ENCODE peak calls at places on chromosomes 4 and X, in eight cellular contexts. One of them, this sample, is unnamed.

GRCh38 chr4:1326751-1327525 is 20.1 kb upstream of the UVSSA start:
- DNase-seq in lower lobe of right lung: no peak
- DNase-seq in T-helper 22 cell: no peak
- DNase-seq in effector memory CD8-positive, alpha-beta T cell: no peak
- DNase-seq in hepatocyte: no peak
- DNase-seq in naive thymus-derived CD8-positive, alpha-beta T cell: no peak
- DNase-seq in RCC 7860: no peak
- DNase-seq in stimulated activated CD4-positive, alpha-beta T cell treated with anti-CD3 and anti-CD28 coated beads, TNF-alpha, amount 100 ng/mL, for 4 hours: no peak
- DNase-seq in this sample: no peak

GRCh38 chr4:99652596-99653436 is 4.8 kb downstream of the C4orf54 start:
- DNase-seq in lower lobe of right lung: peak
- DNase-seq in RCC 7860: no peak
- DNase-seq in hepatocyte: no peak
- DNase-seq in effector memory CD8-positive, alpha-beta T cell: no peak
- DNase-seq in naive thymus-derived CD8-positive, alpha-beta T cell: no peak
- DNase-seq in T-helper 22 cell: no peak
- DNase-seq in stimulated activated CD4-positive, alpha-beta T cell treated with anti-CD3 and anti-CD28 coated beads, TNF-alpha, amount 100 ng/mL, for 4 hours: no peak
- DNase-seq in this sample: no peak

GRCh38 chr4:131499139-131499873 is 1649.8 kb upstream of the PCDH10 start:
- DNase-seq in T-helper 22 cell: no peak
- DNase-seq in naive thymus-derived CD8-positive, alpha-beta T cell: no peak
- DNase-seq in effector memory CD8-positive, alpha-beta T cell: no peak
- DNase-seq in stimulated activated CD4-positive, alpha-beta T cell treated with anti-CD3 and anti-CD28 coated beads, TNF-alpha, amount 100 ng/mL, for 4 hours: no peak
- DNase-seq in hepatocyte: peak
- DNase-seq in lower lobe of right lung: no peak
- DNase-seq in RCC 7860: peak
- DNase-seq in this sample: peak

GRCh38 chr4:79609853-79610252 is 201.8 kb upstream of the GK2 start:
- DNase-seq in T-helper 22 cell: no peak
- DNase-seq in lower lobe of right lung: no peak
- DNase-seq in hepatocyte: no peak
- DNase-seq in RCC 7860: no peak
- DNase-seq in effector memory CD8-positive, alpha-beta T cell: no peak
- DNase-seq in stimulated activated CD4-positive, alpha-beta T cell treated with anti-CD3 and anti-CD28 coated beads, TNF-alpha, amount 100 ng/mL, for 4 hours: no peak
- DNase-seq in naive thymus-derived CD8-positive, alpha-beta T cell: no peak
- DNase-seq in this sample: no peak

GRCh38 chr4:127249066-127249766 is 383.5 kb upstream of the INTU start:
- DNase-seq in hepatocyte: no peak
- DNase-seq in stimulated activated CD4-positive, alpha-beta T cell treated with anti-CD3 and anti-CD28 coated beads, TNF-alpha, amount 100 ng/mL, for 4 hours: no peak
- DNase-seq in naive thymus-derived CD8-positive, alpha-beta T cell: no peak
- DNase-seq in lower lobe of right lung: no peak
- DNase-seq in RCC 7860: no peak
- DNase-seq in effector memory CD8-positive, alpha-beta T cell: no peak
- DNase-seq in T-helper 22 cell: no peak
- DNase-seq in this sample: peak

GRCh38 chr4:112361181-112361791 is 64.1 kb downstream of the ALPK1 start:
- DNase-seq in lower lobe of right lung: no peak
- DNase-seq in stimulated activated CD4-positive, alpha-beta T cell treated with anti-CD3 and anti-CD28 coated beads, TNF-alpha, amount 100 ng/mL, for 4 hours: no peak
- DNase-seq in T-helper 22 cell: no peak
- DNase-seq in effector memory CD8-positive, alpha-beta T cell: no peak
- DNase-seq in hepatocyte: no peak
- DNase-seq in RCC 7860: peak
- DNase-seq in naive thymus-derived CD8-positive, alpha-beta T cell: no peak
- DNase-seq in this sample: peak

GRCh38 chrX:107272431-107272921 is 66.1 kb downstream of the DNAAF6 start:
- DNase-seq in stimulated activated CD4-positive, alpha-beta T cell treated with anti-CD3 and anti-CD28 coated beads, TNF-alpha, amount 100 ng/mL, for 4 hours: no peak
- DNase-seq in RCC 7860: no peak
- DNase-seq in hepatocyte: peak
- DNase-seq in naive thymus-derived CD8-positive, alpha-beta T cell: no peak
- DNase-seq in effector memory CD8-positive, alpha-beta T cell: no peak
- DNase-seq in T-helper 22 cell: no peak
- DNase-seq in lower lobe of right lung: no peak
- DNase-seq in this sample: no peak

GRCh38 chr4:109648266-109648996 is 54.8 kb downstream of the CASP6 start:
- DNase-seq in RCC 7860: no peak
- DNase-seq in naive thymus-derived CD8-positive, alpha-beta T cell: no peak
- DNase-seq in effector memory CD8-positive, alpha-beta T cell: no peak
- DNase-seq in T-helper 22 cell: no peak
- DNase-seq in lower lobe of right lung: no peak
- DNase-seq in hepatocyte: no peak
- DNase-seq in stimulated activated CD4-positive, alpha-beta T cell treated with anti-CD3 and anti-CD28 coated beads, TNF-alpha, amount 100 ng/mL, for 4 hours: no peak
- DNase-seq in this sample: no peak

GRCh38 chr4:77044458-77045124 is 31.2 kb downstream of the CCNI start:
- DNase-seq in naive thymus-derived CD8-positive, alpha-beta T cell: no peak
- DNase-seq in hepatocyte: peak
- DNase-seq in RCC 7860: peak
- DNase-seq in stimulated activated CD4-positive, alpha-beta T cell treated with anti-CD3 and anti-CD28 coated beads, TNF-alpha, amount 100 ng/mL, for 4 hours: no peak
- DNase-seq in effector memory CD8-positive, alpha-beta T cell: no peak
- DNase-seq in T-helper 22 cell: no peak
- DNase-seq in lower lobe of right lung: no peak
- DNase-seq in this sample: peak

GRCh38 chr4:24032371-24032989 is 142.6 kb upstream of the PPARGC1A start:
- DNase-seq in RCC 7860: no peak
- DNase-seq in stimulated activated CD4-positive, alpha-beta T cell treated with anti-CD3 and anti-CD28 coated beads, TNF-alpha, amount 100 ng/mL, for 4 hours: no peak
- DNase-seq in hepatocyte: peak
- DNase-seq in effector memory CD8-positive, alpha-beta T cell: no peak
- DNase-seq in T-helper 22 cell: no peak
- DNase-seq in lower lobe of right lung: no peak
- DNase-seq in naive thymus-derived CD8-positive, alpha-beta T cell: no peak
- DNase-seq in this sample: peak

This sample was measured in H4.